ENCODE peak calls at places on chromosome 1, in five cellular contexts. N is CD8-positive, alpha-beta T cell; B is occipital lobe; E is NCI-H345; T is EL. L is an unnamed sample.

GRCh38 chr1:61477301-61477700 is 247.6 kb downstream of the TM2D1 start:
- DNase-seq in N (no peak), B (no peak), E (no peak), T (no peak), L (no peak)

GRCh38 chr1:211737115-211738035 is 62.0 kb upstream of the NEK2 start:
- DNase-seq in N (no peak), B (peak), E (no peak), T (no peak), L (no peak)

GRCh38 chr1:7783826-7784491 is at the start of gene PER3:
- DNase-seq in N (peak), B (peak), E (peak), T (peak), L (peak)

GRCh38 chr1:184843732-184844495 is 89.3 kb upstream of the EDEM3 start:
- DNase-seq in N (peak), B (no peak), E (no peak), T (no peak), L (no peak)

GRCh38 chr1:39671433-39671792 is 494 bp downstream of the NT5C1A start:
- DNase-seq in N (no peak), B (peak), E (no peak), T (no peak), L (no peak)

GRCh38 chr1:23727362-23727811 is 15.9 kb upstream of the ELOA start:
- DNase-seq in N (no peak), B (no peak), E (no peak), T (no peak), L (no peak)

GRCh38 chr1:43554444-43554992 is 23.8 kb downstream of the PTPRF start:
- DNase-seq in N (no peak), B (no peak), E (no peak), T (peak), L (no peak)

GRCh38 chr1:70528591-70529333 is 117.7 kb downstream of the CTH start:
- DNase-seq in N (no peak), B (no peak), E (peak), T (peak), L (no peak)

GRCh38 chr1:36625959-36626337 is 143.2 kb upstream of the CSF3R start:
- DNase-seq in N (no peak), B (no peak), E (no peak), T (no peak), L (no peak)

GRCh38 chr1:54548389-54549044 is 489 bp downstream of the ACOT11 start:
- DNase-seq in N (no peak), B (no peak), E (no peak), T (no peak), L (no peak)

GRCh38 chr1:2350486-2350885 is 40.9 kb downstream of the MORN1 start:
- DNase-seq in N (no peak), B (no peak), E (no peak), T (no peak), L (no peak)

GRCh38 chr1:226121587-226122400 is 59.3 kb downstream of the H3-3A start:
- DNase-seq in N (peak), B (peak), E (peak), T (peak), L (no peak)

GRCh38 chr1:240491156-240491555 is 120.8 kb downstream of the GREM2 start:
- DNase-seq in N (no peak), B (no peak), E (no peak), T (peak), L (no peak)

GRCh38 chr1:3494321-3495308 is 40.1 kb downstream of the ARHGEF16 start:
- DNase-seq in N (no peak), B (no peak), E (peak), T (no peak), L (no peak)

L was measured in H1.